ENCODE peak calls at places on chromosome 2, in seven cellular contexts. X, K, R, T, O, M and J are unnamed samples. For H3K27me3 and H3K4me1, the result is how much of the 10 kb centered on the place peaks cover.

GRCh38 chr2:120229341-120229740 is 6.1 kb upstream of the TMEM185B start:
- DNase-seq in X (no peak), K (no peak), R (no peak), T (no peak), O (peak), M (no peak), J (no peak)

GRCh38 chr2:43288417-43289305 is 62.3 kb upstream of the ZFP36L2 start:
- DNase-seq in X (no peak), K (no peak), R (no peak), T (no peak), O (no peak), M (no peak), J (no peak)

GRCh38 chr2:30366199-30366691 is 80.8 kb upstream of the LCLAT1 start:
- DNase-seq in X (no peak), K (no peak), R (no peak), T (no peak), O (no peak), M (no peak), J (no peak)

GRCh38 chr2:94273242-94273641 is 598.0 kb upstream of the TEKT4 start:
- DNase-seq in X (no peak), K (no peak), R (no peak), T (no peak), O (no peak), M (no peak), J (no peak)

GRCh38 chr2:96090181-96090500 is 26.2 kb downstream of the ADRA2B start:
- DNase-seq in X (peak), K (no peak), R (peak), T (no peak), O (peak), M (no peak), J (peak)

GRCh38 chr2:160261731-160262130 is 61.7 kb upstream of the ITGB6 start:
- DNase-seq in X (no peak), K (no peak), R (no peak), T (no peak), O (no peak), M (no peak), J (no peak)

GRCh38 chr2:238163494-238164198 is 4.9 kb downstream of the ERFE start:
- DNase-seq in X (no peak), K (no peak), R (no peak), T (no peak), O (peak), M (peak), J (no peak)

GRCh38 chr2:230153390-230153976 is 66.3 kb downstream of the SP110 start:
- DNase-seq in X (no peak), K (no peak), R (no peak), T (no peak), O (no peak), M (no peak), J (no peak)

GRCh38 chr2:45962522-45962921 is 311.0 kb downstream of the PRKCE start:
- DNase-seq in X (peak), K (peak), R (peak), T (peak), O (no peak), M (no peak), J (no peak)

GRCh38 chr2:33153008-33153407 is 206.3 kb downstream of the LTBP1 start:
- DNase-seq in X (no peak), K (no peak), R (no peak), T (no peak), O (no peak), M (no peak), J (no peak)

GRCh38 chr2:118850171-118850900 is 2.9 kb upstream of the EN1 start:
- DNase-seq in X (no peak), K (no peak), R (no peak), T (no peak), O (no peak), M (peak), J (no peak)

GRCh38 chr2:7356909-7357584 is 439.8 kb downstream of the RNF144A start:
- DNase-seq in X (no peak), K (no peak), R (peak), T (no peak), O (no peak), M (no peak), J (peak)

DNA sequence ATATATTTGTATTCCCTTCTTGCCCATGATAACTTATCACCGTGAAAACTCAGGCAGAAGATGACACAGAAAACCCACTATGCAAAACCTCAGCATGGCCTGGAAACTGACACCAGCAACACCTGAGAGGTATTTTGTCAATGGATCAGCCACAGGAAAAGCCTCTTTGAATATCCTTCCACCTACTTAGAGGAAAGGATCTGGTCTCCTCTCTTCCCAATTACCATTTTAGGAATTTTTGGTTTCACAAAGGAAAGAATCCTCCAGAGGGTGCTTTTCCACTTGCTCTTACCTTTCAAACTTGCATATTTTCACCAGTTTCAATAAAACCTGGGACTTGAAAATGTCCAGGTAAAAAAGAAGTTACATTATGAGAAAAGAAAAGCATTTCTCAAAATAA is 20.0 kb upstream of the MEIS1 start:
- DNase-seq in X (no peak), K (no peak), R (no peak), T (no peak), O (no peak), M (peak), J (no peak)
- H3K27me3 ChIP-seq in X (under half), K (under half), R (under half), T (under half), O (under half), M (under half), J (under half)

DNA sequence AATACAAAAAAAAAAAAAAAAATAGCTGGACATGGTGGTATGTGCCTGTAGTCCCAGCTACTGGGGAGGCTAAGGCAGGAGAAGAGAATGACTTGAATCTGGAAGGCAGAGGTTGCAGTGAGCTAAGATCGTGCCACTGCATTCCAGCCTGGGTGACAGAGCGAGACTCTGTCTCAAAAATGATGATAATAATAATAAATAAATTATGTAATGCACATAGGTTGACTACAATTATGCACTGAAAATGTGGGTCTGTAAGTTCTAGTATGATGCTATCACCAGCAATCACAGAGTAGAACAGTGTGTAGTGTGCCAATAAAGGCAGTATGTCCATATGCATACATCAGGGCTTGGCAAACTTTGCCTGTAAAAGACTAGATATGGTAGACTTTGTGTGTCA is 55.6 kb upstream of the MYCN start:
- DNase-seq in X (no peak), K (no peak), R (no peak), T (no peak), O (no peak), M (no peak), J (no peak)
- TF ChIP-seq POLR2AphosphoS5 in X (no peak), K (no peak), R (no peak), T (no peak), O (no peak), M (no peak), J (no peak)

GRCh38 chr2:10043906-10044601 is 704 bp downstream of the KLF11 start:
- DNase-seq in X (peak), K (peak), R (peak), T (peak), O (peak), M (peak), J (peak)

GRCh38 chr2:10045561-10046355 is 2.4 kb downstream of the KLF11 start:
- DNase-seq in X (no peak), K (no peak), R (peak), T (no peak), O (peak), M (no peak), J (no peak)

GRCh38 chr2:10041711-10042110 is 1.6 kb upstream of the KLF11 start:
- DNase-seq in X (no peak), K (no peak), R (no peak), T (peak), O (no peak), M (no peak), J (no peak)

GRCh38 chr2:10042301-10043161 is 819 bp upstream of the KLF11 start:
- DNase-seq in X (no peak), K (no peak), R (peak), T (peak), O (peak), M (peak), J (peak)

GRCh38 chr2:10043256-10043905 is at the start of gene KLF11:
- DNase-seq in X (no peak), K (peak), R (peak), T (peak), O (peak), M (peak), J (peak)
- H3K4me1 ChIP-seq in X (half or more), K (under half), R (half or more), T (half or more), O (under half), M (under half), J (half or more)

DNA sequence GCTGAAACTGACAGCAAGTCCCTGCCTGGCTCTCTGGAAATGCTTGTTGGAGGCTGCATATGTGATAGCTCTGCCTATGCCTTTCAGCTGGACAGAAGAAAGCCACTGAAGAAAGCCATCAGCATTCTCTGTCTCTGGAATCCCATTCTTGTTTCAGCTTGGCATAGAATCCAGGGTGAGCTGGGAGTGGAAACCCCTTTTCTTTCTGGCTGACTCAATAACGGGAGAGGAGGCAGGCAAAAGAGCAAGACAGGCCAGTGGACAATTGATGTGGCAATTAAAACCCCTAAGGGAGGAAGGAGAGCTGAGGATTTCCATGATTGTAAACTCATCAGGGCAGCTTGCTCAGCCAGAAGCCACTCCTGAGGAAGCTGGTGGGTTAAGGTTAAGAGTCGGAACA is 208.1 kb downstream of the CLIP4 start:
- DNase-seq in X (no peak), K (no peak), R (no peak), T (no peak), O (no peak), M (no peak), J (no peak)
- H3K27me3 ChIP-seq in X (under half), K (under half), R (under half), T (under half), O (under half), M (under half), J (under half)